ENCODE peak calls at places on chromosome 19, in six cellular contexts. One of them, this sample, is unnamed.

GRCh38 chr19:11142528-11143171 is 12.9 kb downstream of the SPC24 start:
- DNase-seq in psoas muscle: peak; percentile 93
- DNase-seq in fibroblast of lung: peak; percentile 96
- DNase-seq in adrenal gland: peak; percentile 96
- DNase-seq in mesendoderm: peak; percentile 92
- DNase-seq in CD8-positive, alpha-beta memory T cell: no peak
- DNase-seq in this sample: peak; percentile 92

GRCh38 chr19:10228925-10229324 is 2.2 kb downstream of the S1PR2 start:
- DNase-seq in adrenal gland: no peak
- DNase-seq in CD8-positive, alpha-beta memory T cell: no peak
- DNase-seq in mesendoderm: peak; percentile 80
- DNase-seq in fibroblast of lung: peak; percentile 80
- DNase-seq in psoas muscle: no peak
- DNase-seq in this sample: peak; percentile 87

GRCh38 chr19:50489461-50490011 is 12.9 kb upstream of the GARIN5A start:
- DNase-seq in mesendoderm: peak; percentile 59
- DNase-seq in fibroblast of lung: no peak
- DNase-seq in CD8-positive, alpha-beta memory T cell: no peak
- DNase-seq in psoas muscle: peak; percentile 30
- DNase-seq in adrenal gland: no peak
- DNase-seq in this sample: peak; percentile 75

GRCh38 chr19:43784251-43784980 is 3.6 kb upstream of the KCNN4 start:
- DNase-seq in adrenal gland: peak; percentile 86
- DNase-seq in fibroblast of lung: peak; percentile 83
- DNase-seq in mesendoderm: peak; percentile 83
- DNase-seq in psoas muscle: peak; percentile 65
- DNase-seq in CD8-positive, alpha-beta memory T cell: peak; percentile 24
- DNase-seq in this sample: peak; percentile 44

GRCh38 chr19:58386166-58386575 is 898 bp upstream of the RPS5 start:
- DNase-seq in psoas muscle: no peak
- DNase-seq in adrenal gland: no peak
- DNase-seq in mesendoderm: no peak
- DNase-seq in fibroblast of lung: no peak
- DNase-seq in CD8-positive, alpha-beta memory T cell: no peak
- DNase-seq in this sample: peak; percentile 72

GRCh38 chr19:45469835-45470146 is 2.0 kb downstream of the FOSB start:
- DNase-seq in mesendoderm: no peak
- DNase-seq in CD8-positive, alpha-beta memory T cell: no peak
- DNase-seq in fibroblast of lung: no peak
- DNase-seq in adrenal gland: no peak
- DNase-seq in psoas muscle: no peak
- DNase-seq in this sample: peak; percentile 96

GRCh38 chr19:51810228-51810627 is 15.3 kb downstream of the FPR3 start:
- DNase-seq in mesendoderm: no peak
- DNase-seq in fibroblast of lung: no peak
- DNase-seq in adrenal gland: no peak
- DNase-seq in psoas muscle: no peak
- DNase-seq in CD8-positive, alpha-beta memory T cell: no peak
- DNase-seq in this sample: no peak

GRCh38 chr19:4206818-4207484 is 22.4 kb upstream of the EBI3 start:
- DNase-seq in psoas muscle: no peak
- DNase-seq in fibroblast of lung: peak; percentile 44
- DNase-seq in adrenal gland: no peak
- DNase-seq in mesendoderm: peak; percentile 25
- DNase-seq in CD8-positive, alpha-beta memory T cell: no peak
- DNase-seq in this sample: peak; percentile 68

GRCh38 chr19:52691215-52691610 is 43.6 kb downstream of the ZNF611 start:
- DNase-seq in adrenal gland: no peak
- DNase-seq in mesendoderm: peak; percentile 36
- DNase-seq in psoas muscle: peak; percentile 15
- DNase-seq in fibroblast of lung: no peak
- DNase-seq in CD8-positive, alpha-beta memory T cell: no peak
- DNase-seq in this sample: no peak

GRCh38 chr19:45428385-45429231 is 4.9 kb upstream of the ERCC1 start:
- DNase-seq in CD8-positive, alpha-beta memory T cell: no peak
- DNase-seq in adrenal gland: no peak
- DNase-seq in mesendoderm: peak; percentile 63
- DNase-seq in psoas muscle: peak; percentile 78
- DNase-seq in fibroblast of lung: peak; percentile 42
- DNase-seq in this sample: peak; percentile 94

GRCh38 chr19:17098326-17098725 is 22.7 kb downstream of the MYO9B start:
- DNase-seq in psoas muscle: no peak
- DNase-seq in adrenal gland: no peak
- DNase-seq in mesendoderm: peak; percentile 64
- DNase-seq in CD8-positive, alpha-beta memory T cell: no peak
- DNase-seq in fibroblast of lung: no peak
- DNase-seq in this sample: no peak

GRCh38 chr19:16521715-16522289 is 20.4 kb downstream of the CHERP start:
- DNase-seq in CD8-positive, alpha-beta memory T cell: no peak
- DNase-seq in adrenal gland: no peak
- DNase-seq in psoas muscle: no peak
- DNase-seq in mesendoderm: no peak
- DNase-seq in fibroblast of lung: no peak
- DNase-seq in this sample: peak; percentile 43

GRCh38 chr19:2507109-2507508 is 31.2 kb downstream of the GADD45B start:
- DNase-seq in adrenal gland: no peak
- DNase-seq in fibroblast of lung: peak; percentile 81
- DNase-seq in mesendoderm: no peak
- DNase-seq in psoas muscle: no peak
- DNase-seq in CD8-positive, alpha-beta memory T cell: no peak
- DNase-seq in this sample: peak; percentile 32

GRCh38 chr19:39907213-39907612 is 27.2 kb downstream of the FCGBP start:
- DNase-seq in fibroblast of lung: no peak
- DNase-seq in adrenal gland: no peak
- DNase-seq in mesendoderm: no peak
- DNase-seq in CD8-positive, alpha-beta memory T cell: no peak
- DNase-seq in psoas muscle: no peak
- DNase-seq in this sample: no peak

GRCh38 chr19:1213391-1214286 is 8.1 kb downstream of the STK11 start:
- DNase-seq in psoas muscle: peak; percentile 80
- DNase-seq in mesendoderm: no peak
- DNase-seq in fibroblast of lung: peak; percentile 31
- DNase-seq in CD8-positive, alpha-beta memory T cell: no peak
- DNase-seq in adrenal gland: peak; percentile 81
- DNase-seq in this sample: no peak
- H3K4me3 ChIP-seq in psoas muscle: peak overlapping the region; percentile 60
- H3K4me3 ChIP-seq in mesendoderm: no peak overlapping the region
- H3K4me3 ChIP-seq in fibroblast of lung: no peak overlapping the region
- H3K4me3 ChIP-seq in CD8-positive, alpha-beta memory T cell: no peak overlapping the region
- H3K4me3 ChIP-seq in adrenal gland: no peak overlapping the region
- H3K4me3 ChIP-seq in this sample: no peak overlapping the region

DNA sequence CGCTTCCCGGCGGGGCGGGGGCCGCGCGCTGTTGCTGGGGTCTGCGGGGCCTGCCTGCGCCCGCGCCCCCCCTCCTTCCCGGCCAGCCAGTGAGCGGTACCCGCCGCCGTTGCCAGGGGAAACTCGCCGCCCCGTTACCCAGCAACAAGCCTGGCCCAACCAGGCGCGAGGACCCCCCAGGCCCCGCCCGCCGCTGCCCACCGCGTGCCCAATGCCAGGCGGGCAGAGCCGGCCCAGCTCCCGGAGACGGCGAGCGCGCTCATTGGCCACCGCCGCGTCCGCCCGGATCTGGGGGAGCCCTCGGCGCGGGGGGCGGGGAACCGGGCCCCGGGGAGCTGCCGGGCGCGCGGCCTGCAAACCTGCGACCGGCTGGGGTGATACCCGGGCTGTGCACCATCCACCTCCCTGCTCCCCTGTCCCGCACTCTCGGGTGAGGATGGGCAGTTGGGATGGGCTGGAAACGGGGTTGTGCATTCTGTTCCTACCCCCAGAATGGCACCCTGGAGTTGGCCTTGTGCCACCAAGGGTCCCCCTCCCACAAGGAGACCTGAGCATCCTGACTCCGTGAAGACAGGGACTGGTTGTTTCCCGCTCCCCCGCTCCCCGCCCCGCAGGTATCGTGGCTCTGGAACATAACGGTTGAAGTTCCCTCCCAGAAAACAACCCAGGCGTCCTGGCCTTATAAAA is 8.8 kb upstream of the BBC3 start:
- DNase-seq in adrenal gland: no peak
- DNase-seq in mesendoderm: no peak
- DNase-seq in psoas muscle: peak; percentile 58
- DNase-seq in CD8-positive, alpha-beta memory T cell: peak; percentile 64
- DNase-seq in fibroblast of lung: peak; percentile 37
- DNase-seq in this sample: peak; percentile 95
- H3K27me3 ChIP-seq in adrenal gland: peaks cover 8% of the 10 kb centered on the region
- H3K27me3 ChIP-seq in mesendoderm: peaks cover 8% of the 10 kb centered on the region
- H3K27me3 ChIP-seq in psoas muscle: peaks cover 10% of the 10 kb centered on the region
- H3K27me3 ChIP-seq in CD8-positive, alpha-beta memory T cell: no peaks in the 10 kb centered on the region
- H3K27me3 ChIP-seq in fibroblast of lung: no peaks in the 10 kb centered on the region
- H3K27me3 ChIP-seq in this sample: peaks cover 30% of the 10 kb centered on the region

DNA sequence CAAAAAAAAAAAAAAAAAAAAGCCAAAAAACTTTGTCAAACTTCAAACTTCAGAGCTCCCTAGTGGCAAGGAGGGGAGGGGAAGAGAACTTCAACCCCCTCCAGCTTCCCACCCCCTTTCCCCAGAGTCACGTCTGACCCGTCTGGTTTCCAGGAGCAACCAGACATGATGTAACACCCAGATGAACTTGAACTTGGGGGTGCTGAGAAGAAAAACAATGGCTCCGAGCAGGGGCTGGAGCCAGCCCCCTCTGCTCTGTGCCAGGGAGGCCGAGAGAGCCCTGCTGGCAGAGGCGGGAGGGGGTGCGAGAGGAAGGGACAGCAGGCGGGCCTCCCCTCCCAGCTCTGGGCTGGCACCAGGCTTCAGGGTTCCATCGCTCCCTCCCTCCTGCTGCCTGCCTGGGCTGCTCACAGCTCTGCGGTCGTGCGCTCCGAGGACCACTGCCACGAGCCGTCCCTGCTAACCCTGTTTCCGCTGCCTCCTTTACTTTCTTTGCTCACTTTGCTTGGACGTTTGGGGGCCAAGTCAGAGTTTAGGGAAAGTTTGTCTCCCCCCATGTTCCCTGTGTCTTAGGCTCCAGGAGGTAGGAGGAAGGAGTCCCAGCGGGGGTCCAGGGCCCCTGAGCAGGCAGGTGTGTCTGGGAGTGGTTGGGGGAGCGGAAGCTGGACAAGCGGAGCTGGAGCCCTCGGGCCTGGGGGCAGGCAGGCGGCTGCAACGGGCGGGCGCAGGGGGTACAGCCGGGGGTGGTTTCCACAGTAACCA is 11.1 kb downstream of the LYL1 start:
- DNase-seq in CD8-positive, alpha-beta memory T cell: no peak
- DNase-seq in fibroblast of lung: peak; percentile 86
- DNase-seq in adrenal gland: no peak
- DNase-seq in mesendoderm: peak; percentile 72
- DNase-seq in psoas muscle: peak; percentile 67
- DNase-seq in this sample: peak; percentile 86
- H3K36me3 ChIP-seq in CD8-positive, alpha-beta memory T cell: no peaks in the 10 kb centered on the region
- H3K36me3 ChIP-seq in fibroblast of lung: peaks cover 11% of the 10 kb centered on the region
- H3K36me3 ChIP-seq in adrenal gland: no peaks in the 10 kb centered on the region
- H3K36me3 ChIP-seq in mesendoderm: no peaks in the 10 kb centered on the region
- H3K36me3 ChIP-seq in psoas muscle: peaks cover 70% of the 10 kb centered on the region
- H3K36me3 ChIP-seq in this sample: no peaks in the 10 kb centered on the region

GRCh38 chr19:19549804-19550453 is 11.9 kb downstream of the CILP2 start:
- DNase-seq in adrenal gland: peak; percentile 56
- DNase-seq in mesendoderm: no peak
- DNase-seq in fibroblast of lung: no peak
- DNase-seq in psoas muscle: no peak
- DNase-seq in CD8-positive, alpha-beta memory T cell: no peak
- DNase-seq in this sample: no peak
- H3K4me3 ChIP-seq in adrenal gland: no peak overlapping the region
- H3K4me3 ChIP-seq in mesendoderm: no peak overlapping the region
- H3K4me3 ChIP-seq in fibroblast of lung: no peak overlapping the region
- H3K4me3 ChIP-seq in psoas muscle: no peak overlapping the region
- H3K4me3 ChIP-seq in CD8-positive, alpha-beta memory T cell: no peak overlapping the region
- H3K4me3 ChIP-seq in this sample: no peak overlapping the region

GRCh38 chr19:49461656-49462055 is 8.6 kb downstream of the ALDH16A1 start:
- DNase-seq in psoas muscle: no peak
- DNase-seq in fibroblast of lung: no peak
- DNase-seq in CD8-positive, alpha-beta memory T cell: no peak
- DNase-seq in mesendoderm: no peak
- DNase-seq in adrenal gland: no peak
- DNase-seq in this sample: peak; percentile 69

GRCh38 chr19:49456351-49456750 is 3.3 kb downstream of the ALDH16A1 start:
- DNase-seq in mesendoderm: no peak
- DNase-seq in adrenal gland: no peak
- DNase-seq in fibroblast of lung: no peak
- DNase-seq in psoas muscle: no peak
- DNase-seq in CD8-positive, alpha-beta memory T cell: no peak
- DNase-seq in this sample: no peak

GRCh38 chr19:49455729-49456128 is 2.7 kb downstream of the ALDH16A1 start:
- DNase-seq in fibroblast of lung: no peak
- DNase-seq in adrenal gland: no peak
- DNase-seq in psoas muscle: no peak
- DNase-seq in mesendoderm: no peak
- DNase-seq in CD8-positive, alpha-beta memory T cell: no peak
- DNase-seq in this sample: no peak

GRCh38 chr19:49459388-49459787 is 6.4 kb downstream of the ALDH16A1 start:
- DNase-seq in fibroblast of lung: no peak
- DNase-seq in psoas muscle: no peak
- DNase-seq in CD8-positive, alpha-beta memory T cell: no peak
- DNase-seq in adrenal gland: no peak
- DNase-seq in mesendoderm: no peak
- DNase-seq in this sample: peak; percentile 54

GRCh38 chr19:49458567-49458903 is 5.5 kb downstream of the ALDH16A1 start:
- DNase-seq in adrenal gland: no peak
- DNase-seq in CD8-positive, alpha-beta memory T cell: no peak
- DNase-seq in fibroblast of lung: no peak
- DNase-seq in mesendoderm: no peak
- DNase-seq in psoas muscle: no peak
- DNase-seq in this sample: peak; percentile 17
- H3K27me3 ChIP-seq in adrenal gland: no peaks in the 10 kb centered on the region
- H3K27me3 ChIP-seq in CD8-positive, alpha-beta memory T cell: no peaks in the 10 kb centered on the region
- H3K27me3 ChIP-seq in fibroblast of lung: no peaks in the 10 kb centered on the region
- H3K27me3 ChIP-seq in mesendoderm: no peaks in the 10 kb centered on the region
- H3K27me3 ChIP-seq in psoas muscle: no peaks in the 10 kb centered on the region
- H3K27me3 ChIP-seq in this sample: no peaks in the 10 kb centered on the region

DNA sequence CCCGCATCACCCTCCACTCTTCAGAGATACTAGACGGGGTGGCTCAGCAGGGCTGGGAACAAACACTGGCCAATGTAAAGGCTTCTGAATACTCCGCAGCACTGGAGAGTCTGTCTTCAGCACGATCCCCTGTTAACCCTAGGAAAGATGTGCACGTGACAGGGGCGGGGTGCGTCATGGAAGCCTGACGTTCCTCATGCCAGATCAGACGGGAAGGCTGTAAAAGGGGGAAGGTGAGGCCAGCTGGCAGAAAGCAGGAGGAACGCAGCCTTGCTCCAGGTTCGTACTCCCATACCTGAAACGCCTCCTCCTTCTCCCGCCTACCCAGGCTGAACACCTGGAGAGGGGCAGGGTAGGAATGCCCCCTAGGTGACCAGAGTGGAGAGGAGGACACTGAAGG is 18.4 kb upstream of the FFAR2 start:
- DNase-seq in psoas muscle: no peak
- DNase-seq in fibroblast of lung: no peak
- DNase-seq in mesendoderm: no peak
- DNase-seq in adrenal gland: no peak
- DNase-seq in CD8-positive, alpha-beta memory T cell: no peak
- DNase-seq in this sample: no peak
- H3K36me3 ChIP-seq in psoas muscle: no peaks in the 10 kb centered on the region
- H3K36me3 ChIP-seq in fibroblast of lung: no peaks in the 10 kb centered on the region
- H3K36me3 ChIP-seq in mesendoderm: no peaks in the 10 kb centered on the region
- H3K36me3 ChIP-seq in adrenal gland: no peaks in the 10 kb centered on the region
- H3K36me3 ChIP-seq in CD8-positive, alpha-beta memory T cell: no peaks in the 10 kb centered on the region
- H3K36me3 ChIP-seq in this sample: no peaks in the 10 kb centered on the region

This sample was measured in H7.